ENCODE peak calls at places on chromosomes 13 and 19, in five cellular contexts. One of them, this sample, is unnamed.

GRCh38 chr13:84433024-84433423 is 550.8 kb upstream of the SLITRK1 start:
- DNase-seq in colonic mucosa: no peak
- DNase-seq in cardiac muscle cell: peak; percentile 16
- DNase-seq in heart left ventricle: no peak
- DNase-seq in heart right ventricle: no peak
- DNase-seq in this sample: peak; percentile 55

GRCh38 chr19:28746486-28746885 is 466.5 kb downstream of the UQCRFS1 start:
- DNase-seq in heart left ventricle: no peak
- DNase-seq in cardiac muscle cell: no peak
- DNase-seq in colonic mucosa: no peak
- DNase-seq in heart right ventricle: no peak
- DNase-seq in this sample: no peak

GRCh38 chr13:31908696-31909386 is 122.7 kb upstream of the FRY start:
- DNase-seq in heart right ventricle: no peak
- DNase-seq in colonic mucosa: no peak
- DNase-seq in heart left ventricle: no peak
- DNase-seq in cardiac muscle cell: no peak
- DNase-seq in this sample: no peak

GRCh38 chr19:2477141-2477710 is 1.3 kb downstream of the GADD45B start:
- DNase-seq in heart right ventricle: peak; percentile 57
- DNase-seq in colonic mucosa: peak; percentile 77
- DNase-seq in cardiac muscle cell: peak; percentile 34
- DNase-seq in heart left ventricle: peak; percentile 68
- DNase-seq in this sample: no peak

GRCh38 chr19:44644391-44645016 is 794 bp downstream of the PVR start:
- DNase-seq in colonic mucosa: peak; percentile 49
- DNase-seq in heart right ventricle: no peak
- DNase-seq in cardiac muscle cell: no peak
- DNase-seq in heart left ventricle: no peak
- DNase-seq in this sample: peak; percentile 71

GRCh38 chr13:43266953-43267615 is 243.7 kb downstream of the DNAJC15 start:
- DNase-seq in heart right ventricle: no peak
- DNase-seq in cardiac muscle cell: no peak
- DNase-seq in heart left ventricle: no peak
- DNase-seq in colonic mucosa: no peak
- DNase-seq in this sample: no peak

GRCh38 chr19:38193445-38193844 is 30.6 kb downstream of the DPF1 start:
- DNase-seq in heart left ventricle: no peak
- DNase-seq in colonic mucosa: no peak
- DNase-seq in heart right ventricle: no peak
- DNase-seq in cardiac muscle cell: no peak
- DNase-seq in this sample: no peak

GRCh38 chr13:26589754-26590153 is 32.3 kb downstream of the WASF3 start:
- DNase-seq in heart left ventricle: no peak
- DNase-seq in heart right ventricle: no peak
- DNase-seq in cardiac muscle cell: peak; percentile 45
- DNase-seq in colonic mucosa: no peak
- DNase-seq in this sample: no peak

GRCh38 chr19:2136796-2137195 is 14.6 kb downstream of the AP3D1 start:
- DNase-seq in cardiac muscle cell: no peak
- DNase-seq in colonic mucosa: no peak
- DNase-seq in heart right ventricle: no peak
- DNase-seq in heart left ventricle: no peak
- DNase-seq in this sample: no peak

GRCh38 chr19:46408611-46409039 is 4.7 kb downstream of the CCDC8 start:
- DNase-seq in heart left ventricle: peak; percentile 90
- DNase-seq in heart right ventricle: peak; percentile 78
- DNase-seq in colonic mucosa: peak; percentile 57
- DNase-seq in cardiac muscle cell: peak; percentile 79
- DNase-seq in this sample: peak; percentile 18

GRCh38 chr19:30318936-30319335 is 53.2 kb upstream of the ZNF536 start:
- DNase-seq in cardiac muscle cell: no peak
- DNase-seq in colonic mucosa: no peak
- DNase-seq in heart right ventricle: no peak
- DNase-seq in heart left ventricle: no peak
- DNase-seq in this sample: no peak

GRCh38 chr19:42121666-42122069 is 10.6 kb downstream of the POU2F2 start:
- DNase-seq in heart left ventricle: peak; percentile 67
- DNase-seq in heart right ventricle: peak; percentile 39
- DNase-seq in cardiac muscle cell: peak; percentile 78
- DNase-seq in colonic mucosa: peak; percentile 43
- DNase-seq in this sample: peak; percentile 84

GRCh38 chr13:80133631-80134083 is 207.3 kb downstream of the SPRY2 start:
- DNase-seq in heart left ventricle: no peak
- DNase-seq in heart right ventricle: no peak
- DNase-seq in colonic mucosa: peak; percentile 44
- DNase-seq in cardiac muscle cell: no peak
- DNase-seq in this sample: no peak

GRCh38 chr19:6239871-6240676 is 39.7 kb downstream of the MLLT1 start:
- DNase-seq in heart right ventricle: no peak
- DNase-seq in heart left ventricle: no peak
- DNase-seq in cardiac muscle cell: no peak
- DNase-seq in colonic mucosa: no peak
- DNase-seq in this sample: no peak

GRCh38 chr19:47699360-47699917 is 13.8 kb upstream of the EHD2 start:
- DNase-seq in cardiac muscle cell: peak; percentile 47
- DNase-seq in colonic mucosa: peak; percentile 43
- DNase-seq in heart left ventricle: no peak
- DNase-seq in heart right ventricle: no peak
- DNase-seq in this sample: no peak

GRCh38 chr13:30355405-30355741 is 48.0 kb upstream of the KATNAL1 start:
- DNase-seq in cardiac muscle cell: no peak
- DNase-seq in colonic mucosa: no peak
- DNase-seq in heart right ventricle: peak; percentile 37
- DNase-seq in heart left ventricle: peak; percentile 37
- DNase-seq in this sample: no peak

GRCh38 chr19:39997595-39998216 is 846 bp downstream of the ZNF546 start:
- DNase-seq in cardiac muscle cell: peak; percentile 24
- DNase-seq in heart right ventricle: no peak
- DNase-seq in colonic mucosa: no peak
- DNase-seq in heart left ventricle: no peak
- DNase-seq in this sample: no peak

GRCh38 chr13:30154531-30154930 is 152.8 kb downstream of the KATNAL1 start:
- DNase-seq in heart left ventricle: no peak
- DNase-seq in colonic mucosa: no peak
- DNase-seq in cardiac muscle cell: no peak
- DNase-seq in heart right ventricle: no peak
- DNase-seq in this sample: no peak

GRCh38 chr13:44132710-44133109 is 240.9 kb upstream of the SERP2 start:
- DNase-seq in heart left ventricle: peak; percentile 88
- DNase-seq in heart right ventricle: peak; percentile 71
- DNase-seq in cardiac muscle cell: peak; percentile 75
- DNase-seq in colonic mucosa: no peak
- DNase-seq in this sample: no peak

GRCh38 chr13:113903912-113904311 is 40.0 kb upstream of the GAS6 start:
- DNase-seq in heart right ventricle: no peak
- DNase-seq in cardiac muscle cell: no peak
- DNase-seq in heart left ventricle: no peak
- DNase-seq in colonic mucosa: peak; percentile 5
- DNase-seq in this sample: no peak

GRCh38 chr19:12695997-12696365 is 450 bp downstream of the FBXW9 start:
- DNase-seq in heart right ventricle: no peak
- DNase-seq in colonic mucosa: no peak
- DNase-seq in cardiac muscle cell: no peak
- DNase-seq in heart left ventricle: no peak
- DNase-seq in this sample: no peak

GRCh38 chr19:13014101-13014920 is 19.0 kb downstream of the NFIX start:
- DNase-seq in heart right ventricle: no peak
- DNase-seq in colonic mucosa: no peak
- DNase-seq in cardiac muscle cell: peak; percentile 60
- DNase-seq in heart left ventricle: no peak
- DNase-seq in this sample: no peak

GRCh38 chr19:38695319-38695683 is 47.9 kb downstream of the ACTN4 start:
- DNase-seq in colonic mucosa: no peak
- DNase-seq in heart right ventricle: no peak
- DNase-seq in cardiac muscle cell: no peak
- DNase-seq in heart left ventricle: no peak
- DNase-seq in this sample: no peak

GRCh38 chr19:31459430-31459829 is 110.2 kb upstream of the TSHZ3 start:
- DNase-seq in cardiac muscle cell: no peak
- DNase-seq in heart left ventricle: no peak
- DNase-seq in heart right ventricle: no peak
- DNase-seq in colonic mucosa: no peak
- DNase-seq in this sample: no peak

GRCh38 chr19:16200776-16201391 is 3.2 kb downstream of the AP1M1 start:
- DNase-seq in heart right ventricle: no peak
- DNase-seq in cardiac muscle cell: no peak
- DNase-seq in colonic mucosa: no peak
- DNase-seq in heart left ventricle: no peak
- DNase-seq in this sample: no peak

GRCh38 chr19:51887522-51888498 is at the start of gene ZNF577:
- DNase-seq in cardiac muscle cell: peak; percentile 96
- DNase-seq in colonic mucosa: peak; percentile 98
- DNase-seq in heart left ventricle: peak; percentile 97
- DNase-seq in heart right ventricle: peak; percentile 91
- DNase-seq in this sample: peak; percentile 66

GRCh38 chr13:71021810-71022422 is 845.1 kb downstream of the DACH1 start:
- DNase-seq in heart left ventricle: no peak
- DNase-seq in cardiac muscle cell: no peak
- DNase-seq in heart right ventricle: no peak
- DNase-seq in colonic mucosa: no peak
- DNase-seq in this sample: no peak

GRCh38 chr19:45981350-45981749 is 7.7 kb upstream of the NOVA2 start:
- DNase-seq in heart left ventricle: no peak
- DNase-seq in colonic mucosa: no peak
- DNase-seq in heart right ventricle: no peak
- DNase-seq in cardiac muscle cell: peak; percentile 42
- DNase-seq in this sample: no peak

GRCh38 chr19:1162404-1163282 is 11.4 kb downstream of the SBNO2 start:
- DNase-seq in cardiac muscle cell: no peak
- DNase-seq in heart left ventricle: peak; percentile 21
- DNase-seq in heart right ventricle: no peak
- DNase-seq in colonic mucosa: no peak
- DNase-seq in this sample: no peak

GRCh38 chr13:100815476-100816046 is 141.0 kb upstream of the TMTC4 start:
- DNase-seq in heart left ventricle: no peak
- DNase-seq in cardiac muscle cell: no peak
- DNase-seq in colonic mucosa: no peak
- DNase-seq in heart right ventricle: no peak
- DNase-seq in this sample: peak; percentile 26

GRCh38 chr19:16417660-16418596 is 53.8 kb downstream of the EPS15L1 start:
- DNase-seq in heart right ventricle: peak; percentile 72
- DNase-seq in cardiac muscle cell: peak; percentile 60
- DNase-seq in heart left ventricle: peak; percentile 78
- DNase-seq in colonic mucosa: peak; percentile 57
- DNase-seq in this sample: peak; percentile 33

GRCh38 chr13:46662690-46663089 is 109.7 kb downstream of the LRCH1 start:
- DNase-seq in colonic mucosa: no peak
- DNase-seq in heart left ventricle: no peak
- DNase-seq in cardiac muscle cell: no peak
- DNase-seq in heart right ventricle: no peak
- DNase-seq in this sample: no peak

GRCh38 chr13:46663644-46664043 is 110.7 kb downstream of the LRCH1 start:
- DNase-seq in cardiac muscle cell: no peak
- DNase-seq in heart right ventricle: no peak
- DNase-seq in heart left ventricle: no peak
- DNase-seq in colonic mucosa: no peak
- DNase-seq in this sample: no peak

GRCh38 chr13:46665243-46665629 is 112.3 kb downstream of the LRCH1 start:
- DNase-seq in colonic mucosa: no peak
- DNase-seq in heart left ventricle: no peak
- DNase-seq in heart right ventricle: no peak
- DNase-seq in cardiac muscle cell: no peak
- DNase-seq in this sample: no peak

GRCh38 chr13:46664195-46664594 is 111.2 kb downstream of the LRCH1 start:
- DNase-seq in heart right ventricle: no peak
- DNase-seq in cardiac muscle cell: no peak
- DNase-seq in colonic mucosa: no peak
- DNase-seq in heart left ventricle: no peak
- DNase-seq in this sample: no peak

GRCh38 chr13:46663216-46663615 is 110.2 kb downstream of the LRCH1 start:
- DNase-seq in colonic mucosa: no peak
- DNase-seq in cardiac muscle cell: no peak
- DNase-seq in heart left ventricle: no peak
- DNase-seq in heart right ventricle: no peak
- DNase-seq in this sample: no peak
- H3K4me1 ChIP-seq in colonic mucosa: peaks cover 12% of the 10 kb centered on the region
- H3K4me1 ChIP-seq in cardiac muscle cell: peaks cover 55% of the 10 kb centered on the region
- H3K4me1 ChIP-seq in heart left ventricle: peaks cover 41% of the 10 kb centered on the region
- H3K4me1 ChIP-seq in heart right ventricle: peaks cover 71% of the 10 kb centered on the region
- H3K4me1 ChIP-seq in this sample: peaks cover 3% of the 10 kb centered on the region

DNA sequence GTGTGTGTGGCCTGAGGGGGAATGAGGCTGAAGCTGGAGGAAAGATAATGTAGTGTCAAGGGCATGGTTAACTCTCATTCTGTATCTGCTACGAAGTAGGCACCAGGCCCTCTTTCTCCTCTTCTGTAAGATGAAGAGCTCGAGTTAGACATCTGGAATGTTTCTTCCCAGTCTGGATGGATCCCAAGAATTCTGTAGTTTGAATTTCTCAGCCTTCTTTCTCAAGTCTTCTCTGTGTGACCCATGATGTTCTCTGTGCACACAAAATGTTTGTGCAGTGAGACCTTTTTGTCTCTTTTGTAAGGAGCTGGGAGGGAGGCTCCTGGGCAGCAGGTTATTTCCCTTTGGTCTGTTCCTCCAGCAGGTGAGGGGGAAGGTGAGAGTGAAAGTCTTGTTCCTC is 13.7 kb downstream of the FGF9 start:
- DNase-seq in colonic mucosa: no peak
- DNase-seq in heart right ventricle: no peak
- DNase-seq in cardiac muscle cell: no peak
- DNase-seq in heart left ventricle: no peak
- DNase-seq in this sample: no peak
- H3K4me1 ChIP-seq in colonic mucosa: no peaks in the 10 kb centered on the region
- H3K4me1 ChIP-seq in heart right ventricle: peaks cover 7% of the 10 kb centered on the region
- H3K4me1 ChIP-seq in cardiac muscle cell: peaks cover 10% of the 10 kb centered on the region
- H3K4me1 ChIP-seq in heart left ventricle: no peaks in the 10 kb centered on the region
- H3K4me1 ChIP-seq in this sample: peaks cover 29% of the 10 kb centered on the region

DNA sequence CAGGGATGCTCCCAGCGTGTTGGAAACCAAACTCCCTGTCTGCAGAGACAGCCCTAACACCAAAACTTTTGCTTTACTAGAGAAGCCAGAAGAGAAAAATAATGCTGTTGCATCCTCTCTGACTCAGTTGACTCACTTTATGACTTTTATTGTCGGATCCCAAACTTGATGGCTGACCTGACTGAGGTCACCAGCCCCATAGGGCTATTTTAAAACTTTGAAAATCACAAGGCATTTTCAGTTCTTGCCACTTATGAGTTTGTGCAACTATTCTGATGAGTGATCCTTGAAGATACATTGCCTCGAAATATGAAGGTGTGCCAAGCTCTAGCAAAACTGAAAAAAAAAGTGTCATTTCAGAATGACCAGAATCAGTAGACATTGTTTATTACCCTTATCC is 320.2 kb downstream of the DLEU7 start:
- DNase-seq in heart left ventricle: no peak
- DNase-seq in heart right ventricle: no peak
- DNase-seq in cardiac muscle cell: no peak
- DNase-seq in colonic mucosa: no peak
- DNase-seq in this sample: no peak
- H3K4me1 ChIP-seq in heart left ventricle: peaks cover 23% of the 10 kb centered on the region
- H3K4me1 ChIP-seq in heart right ventricle: peaks cover 79% of the 10 kb centered on the region
- H3K4me1 ChIP-seq in cardiac muscle cell: peaks cover 6% of the 10 kb centered on the region
- H3K4me1 ChIP-seq in colonic mucosa: peaks cover 4% of the 10 kb centered on the region
- H3K4me1 ChIP-seq in this sample: no peaks in the 10 kb centered on the region

DNA sequence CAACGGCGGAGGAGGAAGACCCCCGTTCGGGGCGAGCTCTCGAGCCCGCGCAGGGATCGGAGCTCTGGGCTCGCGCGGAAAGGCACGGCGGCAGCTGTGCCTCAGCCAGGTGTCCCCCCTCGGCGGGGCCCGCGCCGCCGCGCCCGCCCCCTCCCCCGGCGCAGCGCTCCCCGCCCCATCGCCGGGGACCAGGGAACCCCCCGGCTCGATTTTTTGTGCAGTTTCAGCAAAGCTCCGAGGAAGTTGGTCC is 110.0 kb downstream of the KCNRG start:
- DNase-seq in cardiac muscle cell: no peak
- DNase-seq in heart left ventricle: no peak
- DNase-seq in heart right ventricle: no peak
- DNase-seq in colonic mucosa: no peak
- DNase-seq in this sample: no peak
- H3K4me1 ChIP-seq in cardiac muscle cell: peaks cover 10% of the 10 kb centered on the region
- H3K4me1 ChIP-seq in heart left ventricle: peaks cover 17% of the 10 kb centered on the region
- H3K4me1 ChIP-seq in heart right ventricle: peaks cover 70% of the 10 kb centered on the region
- H3K4me1 ChIP-seq in colonic mucosa: peaks cover 24% of the 10 kb centered on the region
- H3K4me1 ChIP-seq in this sample: peaks cover 3% of the 10 kb centered on the region